ENCODE peak calls at places on chromosomes 2 and 18, in ten cellular contexts. One of them, this sample, is unnamed.

GRCh38 chr2:18483896-18484295 is 76.6 kb downstream of the RDH14 start:
- DNase-seq in heart left ventricle: no peak
- DNase-seq in stomach: no peak
- DNase-seq in H1: no peak
- DNase-seq in tibial nerve: no peak
- DNase-seq in A549: no peak
- DNase-seq in transverse colon: no peak
- DNase-seq in ovary: no peak
- DNase-seq in IMR-90: peak; percentile 34
- DNase-seq in right lobe of liver: no peak
- DNase-seq in this sample: no peak

GRCh38 chr18:35711227-35711626 is 129.7 kb downstream of the GALNT1 start:
- DNase-seq in A549: no peak
- DNase-seq in right lobe of liver: no peak
- DNase-seq in ovary: no peak
- DNase-seq in transverse colon: no peak
- DNase-seq in heart left ventricle: no peak
- DNase-seq in IMR-90: no peak
- DNase-seq in tibial nerve: no peak
- DNase-seq in H1: no peak
- DNase-seq in stomach: no peak
- DNase-seq in this sample: no peak

GRCh38 chr2:222817628-222818027 is 43.2 kb upstream of the ACSL3 start:
- DNase-seq in IMR-90: no peak
- DNase-seq in right lobe of liver: no peak
- DNase-seq in heart left ventricle: no peak
- DNase-seq in stomach: no peak
- DNase-seq in tibial nerve: no peak
- DNase-seq in transverse colon: no peak
- DNase-seq in A549: no peak
- DNase-seq in ovary: no peak
- DNase-seq in H1: no peak
- DNase-seq in this sample: no peak

GRCh38 chr18:79506191-79507075 is 110.7 kb downstream of the NFATC1 start:
- DNase-seq in A549: no peak
- DNase-seq in H1: no peak
- DNase-seq in IMR-90: no peak
- DNase-seq in stomach: no peak
- DNase-seq in tibial nerve: peak; percentile 47
- DNase-seq in right lobe of liver: peak; percentile 19
- DNase-seq in ovary: peak; percentile 28
- DNase-seq in heart left ventricle: peak; percentile 61
- DNase-seq in transverse colon: peak; percentile 11
- DNase-seq in this sample: peak; percentile 52

GRCh38 chr2:160039166-160039903 is 23.1 kb downstream of the PLA2R1 start:
- DNase-seq in right lobe of liver: no peak
- DNase-seq in H1: no peak
- DNase-seq in IMR-90: peak; percentile 45
- DNase-seq in stomach: no peak
- DNase-seq in heart left ventricle: no peak
- DNase-seq in transverse colon: no peak
- DNase-seq in ovary: peak; percentile 38
- DNase-seq in tibial nerve: no peak
- DNase-seq in A549: no peak
- DNase-seq in this sample: no peak

GRCh38 chr2:162072181-162072702 is 1.8 kb downstream of the DPP4 start:
- DNase-seq in A549: no peak
- DNase-seq in heart left ventricle: no peak
- DNase-seq in ovary: no peak
- DNase-seq in stomach: no peak
- DNase-seq in tibial nerve: no peak
- DNase-seq in IMR-90: peak; percentile 90
- DNase-seq in right lobe of liver: no peak
- DNase-seq in H1: no peak
- DNase-seq in transverse colon: no peak
- DNase-seq in this sample: no peak

GRCh38 chr2:148130571-148130970 is 109.7 kb downstream of the MBD5 start:
- DNase-seq in right lobe of liver: no peak
- DNase-seq in tibial nerve: no peak
- DNase-seq in A549: peak; percentile 4
- DNase-seq in ovary: no peak
- DNase-seq in heart left ventricle: no peak
- DNase-seq in H1: no peak
- DNase-seq in stomach: no peak
- DNase-seq in transverse colon: no peak
- DNase-seq in IMR-90: peak; percentile 77
- DNase-seq in this sample: no peak

GRCh38 chr2:73249636-73250035 is 15.5 kb downstream of the CCT7 start:
- DNase-seq in right lobe of liver: no peak
- DNase-seq in ovary: no peak
- DNase-seq in stomach: no peak
- DNase-seq in A549: no peak
- DNase-seq in IMR-90: no peak
- DNase-seq in tibial nerve: no peak
- DNase-seq in heart left ventricle: no peak
- DNase-seq in H1: no peak
- DNase-seq in transverse colon: no peak
- DNase-seq in this sample: no peak

GRCh38 chr2:220499281-220499680 is 871.9 kb downstream of the SLC4A3 start:
- DNase-seq in H1: no peak
- DNase-seq in IMR-90: peak; percentile 80
- DNase-seq in stomach: no peak
- DNase-seq in transverse colon: no peak
- DNase-seq in ovary: peak; percentile 22
- DNase-seq in heart left ventricle: no peak
- DNase-seq in right lobe of liver: no peak
- DNase-seq in tibial nerve: no peak
- DNase-seq in A549: peak; percentile 25
- DNase-seq in this sample: no peak

GRCh38 chr2:160194351-160194750 is 5.7 kb downstream of the ITGB6 start:
- DNase-seq in transverse colon: no peak
- DNase-seq in H1: no peak
- DNase-seq in IMR-90: no peak
- DNase-seq in ovary: no peak
- DNase-seq in stomach: no peak
- DNase-seq in right lobe of liver: no peak
- DNase-seq in A549: no peak
- DNase-seq in tibial nerve: no peak
- DNase-seq in heart left ventricle: no peak
- DNase-seq in this sample: no peak

GRCh38 chr2:40716879-40717278 is 265.0 kb upstream of the SLC8A1 start:
- DNase-seq in A549: no peak
- DNase-seq in IMR-90: peak; percentile 81
- DNase-seq in right lobe of liver: no peak
- DNase-seq in transverse colon: no peak
- DNase-seq in H1: no peak
- DNase-seq in heart left ventricle: no peak
- DNase-seq in tibial nerve: no peak
- DNase-seq in stomach: no peak
- DNase-seq in ovary: no peak
- DNase-seq in this sample: no peak

GRCh38 chr2:48530033-48530804 is at the start of gene STON1:
- DNase-seq in IMR-90: peak; percentile 25
- DNase-seq in H1: peak; percentile 65
- DNase-seq in transverse colon: peak; percentile 39
- DNase-seq in stomach: peak; percentile 30
- DNase-seq in right lobe of liver: peak; percentile 51
- DNase-seq in ovary: peak; percentile 74
- DNase-seq in A549: peak; percentile 32
- DNase-seq in heart left ventricle: peak; percentile 81
- DNase-seq in tibial nerve: no peak
- DNase-seq in this sample: peak; percentile 48

GRCh38 chr2:241770185-241770935 is 6.3 kb upstream of the GAL3ST2 start:
- DNase-seq in H1: peak; percentile 47
- DNase-seq in heart left ventricle: no peak
- DNase-seq in transverse colon: no peak
- DNase-seq in stomach: no peak
- DNase-seq in right lobe of liver: peak; percentile 62
- DNase-seq in tibial nerve: no peak
- DNase-seq in ovary: no peak
- DNase-seq in A549: no peak
- DNase-seq in IMR-90: no peak
- DNase-seq in this sample: no peak

GRCh38 chr2:33068261-33068660 is 121.5 kb downstream of the LTBP1 start:
- DNase-seq in tibial nerve: no peak
- DNase-seq in H1: no peak
- DNase-seq in transverse colon: no peak
- DNase-seq in right lobe of liver: no peak
- DNase-seq in stomach: no peak
- DNase-seq in A549: no peak
- DNase-seq in ovary: no peak
- DNase-seq in IMR-90: peak; percentile 90
- DNase-seq in heart left ventricle: no peak
- DNase-seq in this sample: peak; percentile 46

DNA sequence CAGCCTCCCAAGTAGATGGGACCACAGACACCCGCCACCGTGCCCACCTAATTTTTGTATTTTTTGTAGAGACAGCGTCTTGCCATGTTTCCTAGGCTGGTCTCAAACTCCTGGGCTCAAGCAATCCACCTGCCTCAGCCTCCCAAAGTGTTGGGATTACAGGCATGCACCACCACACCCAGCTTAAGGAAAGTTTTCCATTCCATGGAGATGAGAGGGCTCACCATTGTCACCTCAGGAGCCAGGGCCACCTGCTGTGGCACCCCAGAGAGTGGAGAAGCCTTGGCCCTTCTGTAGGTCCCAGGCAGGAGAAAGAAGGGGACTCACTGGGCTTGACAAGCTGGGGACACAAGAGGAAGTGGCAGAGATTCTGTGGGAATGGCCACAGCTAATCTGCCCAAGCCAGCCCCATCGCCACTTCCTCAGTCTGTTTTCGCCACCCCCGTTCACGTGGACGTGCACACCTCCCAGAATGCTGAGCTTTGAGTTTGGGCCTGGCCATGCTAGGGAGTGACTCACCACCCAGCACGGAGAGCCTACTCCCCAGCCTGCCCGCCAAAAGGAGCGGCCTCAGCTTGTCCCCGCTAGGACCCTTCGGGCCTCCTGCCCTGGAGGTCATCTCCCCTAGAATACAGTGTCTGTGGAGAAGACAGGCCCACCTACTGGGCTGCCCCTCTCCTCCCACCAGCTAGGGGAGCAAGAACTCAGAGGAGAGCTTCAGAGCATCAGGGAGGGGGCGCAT is 4.8 kb downstream of the SLC35F6 start:
- DNase-seq in right lobe of liver: peak; percentile 79
- DNase-seq in A549: peak; percentile 69
- DNase-seq in H1: no peak
- DNase-seq in ovary: peak; percentile 67
- DNase-seq in IMR-90: no peak
- DNase-seq in heart left ventricle: peak; percentile 86
- DNase-seq in tibial nerve: peak; percentile 66
- DNase-seq in transverse colon: peak; percentile 70
- DNase-seq in stomach: peak; percentile 65
- DNase-seq in this sample: peak; percentile 86
- TF ChIP-seq POLR2A in right lobe of liver: peak; percentile 56
- TF ChIP-seq POLR2A in A549: no peak
- TF ChIP-seq POLR2A in H1: no peak
- TF ChIP-seq POLR2A in ovary: no peak
- TF ChIP-seq POLR2A in IMR-90: no peak
- TF ChIP-seq POLR2A in heart left ventricle: peak; percentile 30
- TF ChIP-seq POLR2A in tibial nerve: peak; percentile 10
- TF ChIP-seq POLR2A in transverse colon: peak; percentile 26
- TF ChIP-seq POLR2A in stomach: no peak
- TF ChIP-seq POLR2A in this sample: peak; percentile 64

DNA sequence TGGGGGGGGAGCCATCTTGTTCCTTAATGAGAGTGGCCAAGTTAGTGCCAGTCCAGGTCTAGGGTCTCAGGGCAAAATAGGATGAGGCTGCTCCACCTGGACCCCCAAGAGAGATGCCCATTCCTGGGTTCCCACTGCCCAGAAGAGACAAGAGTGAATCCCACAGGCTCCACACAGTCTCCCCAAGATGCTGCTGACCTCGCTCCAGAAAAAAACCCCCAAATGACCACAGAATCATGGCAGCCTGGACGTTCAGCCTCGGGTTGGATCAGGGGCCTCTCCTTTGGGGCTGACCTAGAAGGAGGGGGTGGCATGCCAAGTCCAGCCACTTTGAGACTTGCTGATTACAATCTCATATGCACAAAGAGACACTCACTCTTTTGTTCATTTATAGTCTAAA is 25.1 kb downstream of the STAT1 start:
- DNase-seq in ovary: no peak
- DNase-seq in stomach: no peak
- DNase-seq in heart left ventricle: no peak
- DNase-seq in right lobe of liver: no peak
- DNase-seq in A549: no peak
- DNase-seq in transverse colon: no peak
- DNase-seq in H1: no peak
- DNase-seq in tibial nerve: no peak
- DNase-seq in IMR-90: no peak
- DNase-seq in this sample: no peak
- TF ChIP-seq POLR2A in ovary: no peak
- TF ChIP-seq POLR2A in stomach: no peak
- TF ChIP-seq POLR2A in heart left ventricle: no peak
- TF ChIP-seq POLR2A in right lobe of liver: no peak
- TF ChIP-seq POLR2A in A549: no peak
- TF ChIP-seq POLR2A in transverse colon: no peak
- TF ChIP-seq POLR2A in H1: no peak
- TF ChIP-seq POLR2A in tibial nerve: no peak
- TF ChIP-seq POLR2A in IMR-90: no peak
- TF ChIP-seq POLR2A in this sample: no peak

GRCh38 chr2:117686699-117687098 is 127.8 kb upstream of the DDX18 start:
- DNase-seq in A549: no peak
- DNase-seq in right lobe of liver: no peak
- DNase-seq in tibial nerve: no peak
- DNase-seq in stomach: no peak
- DNase-seq in ovary: no peak
- DNase-seq in transverse colon: no peak
- DNase-seq in heart left ventricle: no peak
- DNase-seq in H1: no peak
- DNase-seq in IMR-90: no peak
- DNase-seq in this sample: no peak

GRCh38 chr2:117684919-117685318 is 129.6 kb upstream of the DDX18 start:
- DNase-seq in ovary: no peak
- DNase-seq in A549: no peak
- DNase-seq in transverse colon: no peak
- DNase-seq in tibial nerve: no peak
- DNase-seq in stomach: no peak
- DNase-seq in heart left ventricle: no peak
- DNase-seq in H1: no peak
- DNase-seq in right lobe of liver: no peak
- DNase-seq in IMR-90: no peak
- DNase-seq in this sample: no peak
- TF ChIP-seq POLR2A in ovary: no peak
- TF ChIP-seq POLR2A in A549: no peak
- TF ChIP-seq POLR2A in transverse colon: no peak
- TF ChIP-seq POLR2A in tibial nerve: no peak
- TF ChIP-seq POLR2A in stomach: no peak
- TF ChIP-seq POLR2A in heart left ventricle: no peak
- TF ChIP-seq POLR2A in H1: no peak
- TF ChIP-seq POLR2A in right lobe of liver: no peak
- TF ChIP-seq POLR2A in IMR-90: no peak
- TF ChIP-seq POLR2A in this sample: no peak

DNA sequence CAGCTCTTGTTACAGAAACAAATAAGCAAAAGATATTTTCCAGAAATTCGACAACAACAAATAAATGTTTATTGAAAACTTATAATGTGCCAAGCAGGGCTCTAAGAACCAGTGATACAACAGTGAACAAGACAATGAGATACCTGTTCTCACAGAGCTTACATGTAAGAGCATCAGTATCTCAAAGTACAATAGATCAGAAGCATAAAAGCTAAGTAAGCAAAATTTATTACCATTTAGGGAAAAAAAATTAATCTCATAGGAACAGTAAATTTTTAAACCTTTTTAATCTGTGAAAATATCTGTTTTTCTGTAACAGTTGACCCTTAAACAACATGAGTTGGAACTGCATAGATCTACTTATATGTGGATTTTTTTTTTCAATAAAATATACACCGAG is 20.9 kb downstream of the ROCK1 start:
- DNase-seq in A549: no peak
- DNase-seq in right lobe of liver: no peak
- DNase-seq in transverse colon: no peak
- DNase-seq in H1: no peak
- DNase-seq in ovary: no peak
- DNase-seq in IMR-90: no peak
- DNase-seq in stomach: no peak
- DNase-seq in tibial nerve: no peak
- DNase-seq in heart left ventricle: no peak
- DNase-seq in this sample: no peak
- TF ChIP-seq POLR2A in A549: no peak
- TF ChIP-seq POLR2A in right lobe of liver: no peak
- TF ChIP-seq POLR2A in transverse colon: no peak
- TF ChIP-seq POLR2A in H1: no peak
- TF ChIP-seq POLR2A in ovary: no peak
- TF ChIP-seq POLR2A in IMR-90: no peak
- TF ChIP-seq POLR2A in stomach: no peak
- TF ChIP-seq POLR2A in tibial nerve: no peak
- TF ChIP-seq POLR2A in heart left ventricle: no peak
- TF ChIP-seq POLR2A in this sample: no peak